ENCODE peak calls at places on chromosomes 5 and 9, in four cellular contexts. O is lower lobe of right lung, M is aorta, T is A549. G is an unnamed sample. For H3K4me1, the result is how much of the 10 kb centered on the place peaks cover.

GRCh38 chr9:124345751-124346281 is 69.4 kb downstream of the PSMB7 start:
- DNase-seq in O (peak), M (peak), T (no peak), G (no peak)

GRCh38 chr5:27144456-27144855 is 106.1 kb upstream of the CDH9 start:
- DNase-seq in O (no peak), M (no peak), T (no peak), G (no peak)

GRCh38 chr5:144068926-144069325 is 101.5 kb downstream of the YIPF5 start:
- DNase-seq in O (no peak), M (no peak), T (no peak), G (no peak)

GRCh38 chr5:16577677-16578076 is 39.1 kb downstream of the RETREG1 start:
- DNase-seq in O (no peak), M (no peak), T (no peak), G (no peak)

GRCh38 chr9:33524431-33524947 is 438 bp downstream of the ANKRD18B start:
- DNase-seq in O (no peak), M (no peak), T (peak), G (no peak)

GRCh38 chr5:148979104-148979723 is 83.6 kb downstream of the SH3TC2 start:
- DNase-seq in O (peak), M (no peak), T (no peak), G (peak)

GRCh38 chr5:170945275-170945674 is 83.5 kb downstream of the RANBP17 start:
- DNase-seq in O (no peak), M (no peak), T (no peak), G (no peak)

GRCh38 chr5:141920771-141921170 is 2.9 kb upstream of the DELE1 start:
- DNase-seq in O (no peak), M (no peak), T (no peak), G (no peak)

GRCh38 chr5:72452515-72453259 is 54.5 kb downstream of the ZNF366 start:
- DNase-seq in O (no peak), M (peak), T (peak), G (no peak)

GRCh38 chr9:98255064-98255577 is 328 bp downstream of the TBC1D2 start:
- DNase-seq in O (peak), M (peak), T (peak), G (no peak)

GRCh38 chr9:13728121-13728520 is 448.6 kb upstream of the MPDZ start:
- DNase-seq in O (no peak), M (no peak), T (no peak), G (no peak)

GRCh38 chr5:139488269-139488668 is 5.7 kb upstream of the STING1 start:
- DNase-seq in O (peak), M (no peak), T (no peak), G (no peak)

GRCh38 chr5:38323645-38324295 is 65.4 kb downstream of the EGFLAM start:
- DNase-seq in O (no peak), M (no peak), T (no peak), G (no peak)

GRCh38 chr9:96376926-96377874 is 6.3 kb downstream of the SLC35D2 start:
- DNase-seq in O (peak), M (no peak), T (no peak), G (no peak)

GRCh38 chr9:91422832-91423711 is 560 bp downstream of the NFIL3 start:
- DNase-seq in O (peak), M (peak), T (peak), G (no peak)

GRCh38 chr5:64015824-64016223 is 53.6 kb upstream of the HTR1A start:
- DNase-seq in O (no peak), M (no peak), T (no peak), G (no peak)

GRCh38 chr5:758698-759053 is 25.9 kb downstream of the ZDHHC11B start:
- DNase-seq in O (no peak), M (peak), T (no peak), G (peak)

GRCh38 chr5:148966348-148966747 is 96.5 kb downstream of the SH3TC2 start:
- DNase-seq in O (peak), M (no peak), T (no peak), G (no peak)

GRCh38 chr5:135650081-135650480 is 71.3 kb upstream of the CXCL14 start:
- DNase-seq in O (no peak), M (no peak), T (no peak), G (no peak)

GRCh38 chr5:5387789-5388188 is 34.7 kb upstream of the ICE1 start:
- DNase-seq in O (no peak), M (no peak), T (no peak), G (no peak)

GRCh38 chr5:143812085-143812705 is at the start of gene HMHB1:
- DNase-seq in O (no peak), M (no peak), T (no peak), G (no peak)

GRCh38 chr9:69671904-69672827 is at the start of gene APBA1:
- DNase-seq in O (peak), M (peak), T (peak), G (no peak)

GRCh38 chr9:87725900-87726709 is at the start of gene CTSL:
- DNase-seq in O (peak), M (peak), T (peak), G (peak)

GRCh38 chr9:133106511-133107244 is 14.4 kb downstream of the RALGDS start:
- DNase-seq in O (peak), M (peak), T (no peak), G (peak)

GRCh38 chr5:170644501-170644900 is 139.0 kb upstream of the GABRP start:
- DNase-seq in O (no peak), M (no peak), T (no peak), G (no peak)

GRCh38 chr5:149054416-149054815 is 8.4 kb downstream of the SH3TC2 start:
- DNase-seq in O (no peak), M (no peak), T (no peak), G (no peak)

GRCh38 chr5:41629897-41630296 is 119.5 kb upstream of the PLCXD3 start:
- DNase-seq in O (no peak), M (no peak), T (no peak), G (no peak)

GRCh38 chr9:38017149-38017884 is 51.7 kb downstream of the SHB start:
- DNase-seq in O (peak), M (peak), T (peak), G (no peak)

GRCh38 chr5:149838881-149839739 is 105.5 kb downstream of the PDE6A start:
- DNase-seq in O (no peak), M (peak), T (peak), G (no peak)

GRCh38 chr9:68698943-68699509 is 6.0 kb upstream of the PIP5K1B start:
- DNase-seq in O (no peak), M (no peak), T (no peak), G (no peak)

GRCh38 chr9:16333697-16334096 is 536.8 kb downstream of the BNC2 start:
- DNase-seq in O (no peak), M (no peak), T (no peak), G (no peak)

DNA sequence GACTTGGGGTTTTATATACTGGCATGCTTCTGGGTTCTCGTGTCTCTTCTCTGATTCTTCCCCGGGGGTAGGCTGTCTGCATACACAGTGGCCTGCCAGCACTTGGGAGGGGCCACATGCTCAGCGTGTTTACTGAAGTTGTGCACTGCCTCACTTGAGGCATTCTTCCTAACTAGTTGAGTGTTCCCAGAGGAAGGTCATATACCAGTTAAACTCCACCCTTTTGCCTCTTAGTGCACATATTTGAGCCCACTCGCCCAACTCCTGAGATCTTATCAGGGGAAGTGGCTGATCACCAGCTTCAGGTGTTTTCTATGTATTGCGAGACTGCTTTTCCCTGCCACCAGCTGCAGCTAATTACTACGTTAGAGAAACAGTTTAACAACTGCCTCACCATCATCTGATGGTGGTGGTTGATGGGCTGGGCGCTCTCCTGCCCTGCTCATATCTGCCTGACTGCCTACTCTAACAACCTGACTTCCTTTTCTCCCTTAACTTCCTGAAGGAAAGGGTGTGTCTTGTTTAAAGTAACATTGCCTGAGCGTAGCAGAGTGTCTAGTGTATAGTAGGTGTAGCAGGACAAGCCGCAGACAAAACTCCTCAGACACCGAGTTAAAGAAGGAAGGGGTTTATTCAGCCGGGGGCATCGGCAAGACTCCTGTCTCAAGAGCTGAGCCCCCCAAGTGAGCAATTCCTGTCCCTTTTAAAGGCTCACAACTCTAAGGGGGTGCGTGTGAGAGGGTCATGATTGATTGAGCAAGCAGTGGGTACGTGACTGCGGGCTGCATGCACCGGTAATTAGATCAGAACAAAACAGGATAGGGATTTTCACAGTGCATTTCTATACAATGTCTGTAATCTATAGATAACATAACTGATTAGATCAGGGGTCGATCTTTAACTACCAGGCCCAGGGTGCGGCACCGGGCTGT is 60.1 kb upstream of the CLINT1 start:
- DNase-seq in O (peak), M (no peak), T (peak), G (no peak)
- H3K4me1 ChIP-seq in O (half or more), M (under half), T (under half), G (under half)

GRCh38 chr9:90296539-90296938 is 346.1 kb downstream of the DIRAS2 start:
- DNase-seq in O (no peak), M (no peak), T (no peak), G (no peak)
- H3K27ac ChIP-seq in O (no peak), M (no peak), T (no peak), G (no peak)

GRCh38 chr5:6717687-6718086 is 4.5 kb downstream of the TENT4A start:
- DNase-seq in O (no peak), M (no peak), T (no peak), G (peak)
- H3K4me1 ChIP-seq in O (half or more), M (under half), T (under half), G (under half)

GRCh38 chr5:175859916-175860315 is 11.5 kb upstream of the CPLX2 start:
- DNase-seq in O (no peak), M (no peak), T (no peak), G (no peak)
- H3K27ac ChIP-seq in O (no peak), M (no peak), T (peak), G (no peak)

GRCh38 chr9:81665514-81665838 is 23.9 kb downstream of the TLE1 start:
- DNase-seq in O (no peak), M (no peak), T (no peak), G (no peak)

GRCh38 chr9:81664638-81665513 is 24.5 kb downstream of the TLE1 start:
- DNase-seq in O (no peak), M (no peak), T (no peak), G (no peak)

GRCh38 chr9:81666123-81666522 is 23.2 kb downstream of the TLE1 start:
- DNase-seq in O (no peak), M (no peak), T (peak), G (peak)

GRCh38 chr9:81656871-81657337 is 32.4 kb downstream of the TLE1 start:
- DNase-seq in O (no peak), M (no peak), T (peak), G (no peak)

DNA sequence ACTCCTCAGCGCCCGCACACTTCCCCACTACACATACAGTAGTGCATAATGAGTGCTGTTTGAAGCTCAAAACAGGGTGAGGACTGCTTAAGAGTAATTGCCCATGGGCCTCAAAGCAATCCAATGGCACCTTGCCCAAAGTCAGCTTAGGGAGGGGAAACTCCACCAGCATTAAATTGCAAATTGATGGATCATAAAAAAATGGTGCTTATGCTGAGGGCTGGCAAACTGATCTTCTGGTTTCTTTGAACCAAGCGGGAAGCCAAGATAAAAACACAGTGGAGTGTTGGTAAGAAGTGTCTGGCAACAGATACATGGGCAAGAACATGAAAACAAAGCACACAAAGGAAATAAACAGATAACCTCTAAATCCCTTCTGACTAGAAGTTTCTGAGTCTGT is 28.0 kb downstream of the TLE1 start:
- DNase-seq in O (no peak), M (no peak), T (no peak), G (no peak)
- H3K4me1 ChIP-seq in O (under half), M (under half), T (half or more), G (under half)

G was measured in RWPE2.